ENCODE peak calls at places on chromosomes 6 and 20, in nine cellular contexts. One of them, this sample, is unnamed.

GRCh38 chr20:48717095-48717958 is 110.5 kb downstream of the PREX1 start:
- DNase-seq in A549: no peak
- DNase-seq in Peyer's patch: peak; percentile 64
- DNase-seq in heart right ventricle: no peak
- DNase-seq in AG09309: no peak
- DNase-seq in uterus: no peak
- DNase-seq in IMR-90: no peak
- DNase-seq in cardiac fibroblast: no peak
- DNase-seq in left lung: peak; percentile 28
- DNase-seq in this sample: no peak

GRCh38 chr6:56816393-56816792 is 138.5 kb upstream of the BEND6 start:
- DNase-seq in IMR-90: no peak
- DNase-seq in left lung: no peak
- DNase-seq in AG09309: no peak
- DNase-seq in Peyer's patch: no peak
- DNase-seq in heart right ventricle: no peak
- DNase-seq in cardiac fibroblast: no peak
- DNase-seq in uterus: no peak
- DNase-seq in A549: no peak
- DNase-seq in this sample: no peak

GRCh38 chr6:63448229-63448628 is 124.1 kb upstream of the LOC128125822 start:
- DNase-seq in IMR-90: no peak
- DNase-seq in Peyer's patch: no peak
- DNase-seq in AG09309: no peak
- DNase-seq in cardiac fibroblast: no peak
- DNase-seq in heart right ventricle: no peak
- DNase-seq in uterus: no peak
- DNase-seq in A549: peak; percentile 28
- DNase-seq in left lung: no peak
- DNase-seq in this sample: no peak

GRCh38 chr6:151387581-151387980 is 3.8 kb downstream of the ZBTB2 start:
- DNase-seq in cardiac fibroblast: peak; percentile 45
- DNase-seq in uterus: no peak
- DNase-seq in AG09309: no peak
- DNase-seq in heart right ventricle: no peak
- DNase-seq in IMR-90: peak; percentile 86
- DNase-seq in Peyer's patch: no peak
- DNase-seq in left lung: no peak
- DNase-seq in A549: no peak
- DNase-seq in this sample: no peak

GRCh38 chr20:14498809-14499208 is 161.4 kb upstream of the FLRT3 start:
- DNase-seq in cardiac fibroblast: no peak
- DNase-seq in Peyer's patch: no peak
- DNase-seq in left lung: no peak
- DNase-seq in A549: no peak
- DNase-seq in heart right ventricle: no peak
- DNase-seq in uterus: no peak
- DNase-seq in IMR-90: no peak
- DNase-seq in AG09309: no peak
- DNase-seq in this sample: no peak

GRCh38 chr6:154039231-154039842 is at the start of gene OPRM1:
- DNase-seq in AG09309: no peak
- DNase-seq in heart right ventricle: peak; percentile 24
- DNase-seq in cardiac fibroblast: peak; percentile 31
- DNase-seq in Peyer's patch: no peak
- DNase-seq in A549: no peak
- DNase-seq in left lung: no peak
- DNase-seq in uterus: no peak
- DNase-seq in IMR-90: no peak
- DNase-seq in this sample: peak; percentile 0

GRCh38 chr6:127266892-127267741 is 453 bp downstream of the RNF146 start:
- DNase-seq in left lung: peak; percentile 71
- DNase-seq in A549: peak; percentile 31
- DNase-seq in heart right ventricle: peak; percentile 64
- DNase-seq in uterus: peak; percentile 40
- DNase-seq in AG09309: no peak
- DNase-seq in IMR-90: peak; percentile 32
- DNase-seq in cardiac fibroblast: peak; percentile 59
- DNase-seq in Peyer's patch: peak; percentile 50
- DNase-seq in this sample: no peak

GRCh38 chr6:126526547-126526946 is 186.6 kb downstream of the CENPW start:
- DNase-seq in AG09309: no peak
- DNase-seq in heart right ventricle: no peak
- DNase-seq in IMR-90: no peak
- DNase-seq in Peyer's patch: no peak
- DNase-seq in cardiac fibroblast: no peak
- DNase-seq in uterus: no peak
- DNase-seq in left lung: no peak
- DNase-seq in A549: no peak
- DNase-seq in this sample: no peak

GRCh38 chr20:1001981-1002681 is at the start of gene RSPO4:
- DNase-seq in IMR-90: no peak
- DNase-seq in left lung: no peak
- DNase-seq in A549: no peak
- DNase-seq in AG09309: no peak
- DNase-seq in uterus: no peak
- DNase-seq in heart right ventricle: no peak
- DNase-seq in Peyer's patch: no peak
- DNase-seq in cardiac fibroblast: no peak
- DNase-seq in this sample: no peak

GRCh38 chr20:9068232-9068781 is 580 bp upstream of the PLCB4 start:
- DNase-seq in left lung: no peak
- DNase-seq in cardiac fibroblast: peak; percentile 19
- DNase-seq in Peyer's patch: no peak
- DNase-seq in IMR-90: peak; percentile 41
- DNase-seq in AG09309: no peak
- DNase-seq in heart right ventricle: peak; percentile 72
- DNase-seq in uterus: no peak
- DNase-seq in A549: peak; percentile 75
- DNase-seq in this sample: no peak

GRCh38 chr6:52394251-52394666 is 25.9 kb upstream of the EFHC1 start:
- DNase-seq in heart right ventricle: no peak
- DNase-seq in cardiac fibroblast: no peak
- DNase-seq in left lung: no peak
- DNase-seq in AG09309: no peak
- DNase-seq in uterus: no peak
- DNase-seq in Peyer's patch: no peak
- DNase-seq in A549: no peak
- DNase-seq in IMR-90: no peak
- DNase-seq in this sample: no peak

GRCh38 chr6:2944405-2945068 is 26.8 kb downstream of the SERPINB6 start:
- DNase-seq in Peyer's patch: no peak
- DNase-seq in heart right ventricle: no peak
- DNase-seq in A549: no peak
- DNase-seq in AG09309: no peak
- DNase-seq in uterus: no peak
- DNase-seq in cardiac fibroblast: no peak
- DNase-seq in IMR-90: no peak
- DNase-seq in left lung: no peak
- DNase-seq in this sample: no peak

GRCh38 chr20:53692465-53693067 is 98.9 kb upstream of the ZNF217 start:
- DNase-seq in cardiac fibroblast: peak; percentile 88
- DNase-seq in IMR-90: peak; percentile 86
- DNase-seq in AG09309: peak; percentile 73
- DNase-seq in Peyer's patch: no peak
- DNase-seq in left lung: no peak
- DNase-seq in heart right ventricle: peak; percentile 18
- DNase-seq in uterus: no peak
- DNase-seq in A549: no peak
- DNase-seq in this sample: no peak

GRCh38 chr6:170362121-170362520 is 55.6 kb downstream of the FAM120B start:
- DNase-seq in heart right ventricle: no peak
- DNase-seq in Peyer's patch: no peak
- DNase-seq in A549: no peak
- DNase-seq in AG09309: no peak
- DNase-seq in uterus: no peak
- DNase-seq in IMR-90: no peak
- DNase-seq in cardiac fibroblast: no peak
- DNase-seq in left lung: no peak
- DNase-seq in this sample: no peak
- H3K4me3 ChIP-seq in heart right ventricle: no peak overlapping the region
- H3K4me3 ChIP-seq in Peyer's patch: no peak overlapping the region
- H3K4me3 ChIP-seq in A549: no peak overlapping the region
- H3K4me3 ChIP-seq in AG09309: no peak overlapping the region
- H3K4me3 ChIP-seq in uterus: no peak overlapping the region
- H3K4me3 ChIP-seq in IMR-90: no peak overlapping the region
- H3K4me3 ChIP-seq in cardiac fibroblast: no peak overlapping the region
- H3K4me3 ChIP-seq in left lung: no peak overlapping the region
- H3K4me3 ChIP-seq in this sample: no peak overlapping the region

GRCh38 chr6:136284909-136285308 is 4.7 kb downstream of the BCLAF1 start:
- DNase-seq in uterus: no peak
- DNase-seq in A549: no peak
- DNase-seq in left lung: no peak
- DNase-seq in AG09309: no peak
- DNase-seq in Peyer's patch: no peak
- DNase-seq in heart right ventricle: no peak
- DNase-seq in IMR-90: peak; percentile 77
- DNase-seq in cardiac fibroblast: peak; percentile 33
- DNase-seq in this sample: peak; percentile 3

GRCh38 chr6:136289579-136290405 is at the start of gene BCLAF1:
- DNase-seq in left lung: peak; percentile 100
- DNase-seq in IMR-90: peak; percentile 99
- DNase-seq in A549: peak; percentile 76
- DNase-seq in AG09309: peak; percentile 99
- DNase-seq in Peyer's patch: peak; percentile 100
- DNase-seq in heart right ventricle: peak; percentile 100
- DNase-seq in uterus: peak; percentile 100
- DNase-seq in cardiac fibroblast: peak; percentile 100
- DNase-seq in this sample: peak; percentile 96

GRCh38 chr6:136289327-136289578 is 393 bp downstream of the BCLAF1 start:
- DNase-seq in left lung: peak; percentile 92
- DNase-seq in cardiac fibroblast: peak; percentile 93
- DNase-seq in uterus: peak; percentile 88
- DNase-seq in AG09309: peak; percentile 46
- DNase-seq in Peyer's patch: peak; percentile 88
- DNase-seq in IMR-90: peak; percentile 86
- DNase-seq in A549: peak; percentile 58
- DNase-seq in heart right ventricle: peak; percentile 92
- DNase-seq in this sample: peak; percentile 52

GRCh38 chr6:136290406-136291010 is 862 bp upstream of the BCLAF1 start:
- DNase-seq in IMR-90: peak; percentile 85
- DNase-seq in cardiac fibroblast: peak; percentile 96
- DNase-seq in A549: peak; percentile 35
- DNase-seq in heart right ventricle: peak; percentile 73
- DNase-seq in AG09309: peak; percentile 88
- DNase-seq in Peyer's patch: peak; percentile 71
- DNase-seq in left lung: peak; percentile 74
- DNase-seq in uterus: peak; percentile 79
- DNase-seq in this sample: peak; percentile 20

DNA sequence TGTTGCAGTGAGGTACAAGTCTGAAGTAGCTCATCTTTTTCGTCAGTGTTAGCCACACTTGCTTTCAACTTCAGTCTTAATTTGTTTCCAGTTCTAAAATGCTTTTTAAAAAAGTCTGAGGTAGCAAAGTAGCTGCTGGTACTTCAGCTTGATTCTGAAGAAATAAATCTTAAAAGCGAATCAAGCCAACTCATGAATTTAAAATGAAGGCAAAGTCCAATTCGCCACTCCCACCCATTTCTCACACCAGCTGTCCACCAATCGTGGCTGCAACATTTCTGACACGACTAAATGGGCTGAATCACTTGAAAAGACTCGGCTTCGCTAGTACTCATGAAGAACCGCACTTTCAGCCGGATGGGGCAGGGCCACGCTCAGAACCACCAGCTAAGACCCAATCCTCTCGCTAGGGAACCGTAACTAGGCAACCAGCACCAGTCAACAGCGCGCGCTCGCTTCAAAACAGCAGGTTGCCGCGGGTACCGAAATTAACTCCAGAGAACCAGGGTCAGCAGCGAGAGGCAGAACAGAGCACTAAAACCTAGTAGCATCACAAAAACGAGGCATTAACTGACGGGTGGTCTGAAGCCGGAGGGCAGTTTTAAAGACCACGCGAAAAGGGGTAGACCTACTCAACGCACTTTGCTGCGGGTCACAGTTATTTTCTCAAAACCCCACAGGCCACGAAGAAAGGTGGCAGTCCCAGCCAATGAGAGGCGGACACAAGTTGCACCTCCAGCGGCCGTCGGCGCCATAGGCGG is 900 bp downstream of the BCLAF1 start:
- DNase-seq in cardiac fibroblast: peak; percentile 96
- DNase-seq in left lung: peak; percentile 86
- DNase-seq in uterus: peak; percentile 75
- DNase-seq in IMR-90: peak; percentile 96
- DNase-seq in A549: peak; percentile 52
- DNase-seq in AG09309: peak; percentile 87
- DNase-seq in Peyer's patch: peak; percentile 84
- DNase-seq in heart right ventricle: peak; percentile 64
- DNase-seq in this sample: peak; percentile 44
- TF ChIP-seq CTCF in cardiac fibroblast: peak; percentile 44
- TF ChIP-seq CTCF in left lung: peak; percentile 38
- TF ChIP-seq CTCF in uterus: peak; percentile 18
- TF ChIP-seq CTCF in IMR-90: no peak
- TF ChIP-seq CTCF in A549: no peak
- TF ChIP-seq CTCF in AG09309: no peak
- TF ChIP-seq CTCF in Peyer's patch: peak; percentile 31
- TF ChIP-seq CTCF in heart right ventricle: no peak
- TF ChIP-seq CTCF in this sample: no peak

DNA sequence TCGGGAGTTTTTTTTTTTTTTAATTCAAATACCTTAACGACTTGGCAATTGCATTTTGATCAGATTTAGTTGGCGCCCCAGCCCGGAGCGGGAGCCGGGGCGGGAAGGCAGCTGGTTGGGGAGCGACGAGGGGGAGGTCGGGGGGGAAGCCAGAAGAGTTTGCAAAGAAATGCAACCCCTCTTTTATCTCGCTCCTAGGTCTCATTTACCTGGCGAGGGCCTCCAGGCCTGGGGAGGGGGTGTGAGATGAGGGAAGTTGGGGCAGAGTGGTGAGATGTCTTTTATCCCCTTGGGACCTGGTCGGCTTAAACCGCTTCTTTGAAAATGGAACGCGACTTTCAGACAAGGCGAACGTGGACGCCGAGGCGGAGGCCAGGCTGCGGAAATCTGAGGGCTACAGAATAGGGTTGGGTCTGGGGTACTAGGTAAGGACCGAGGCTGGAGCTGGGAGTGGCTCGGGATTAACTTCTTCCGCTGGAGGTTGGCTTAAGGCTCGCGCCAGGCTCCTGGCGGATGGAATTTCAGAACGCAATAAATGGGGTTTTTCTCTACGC is 40.3 kb downstream of the NCR2 start:
- DNase-seq in AG09309: no peak
- DNase-seq in left lung: no peak
- DNase-seq in cardiac fibroblast: no peak
- DNase-seq in IMR-90: no peak
- DNase-seq in Peyer's patch: no peak
- DNase-seq in heart right ventricle: no peak
- DNase-seq in uterus: no peak
- DNase-seq in A549: no peak
- DNase-seq in this sample: no peak
- H3K4me3 ChIP-seq in AG09309: no peak overlapping the region
- H3K4me3 ChIP-seq in left lung: no peak overlapping the region
- H3K4me3 ChIP-seq in cardiac fibroblast: no peak overlapping the region
- H3K4me3 ChIP-seq in IMR-90: no peak overlapping the region
- H3K4me3 ChIP-seq in Peyer's patch: no peak overlapping the region
- H3K4me3 ChIP-seq in heart right ventricle: peak overlapping the region; percentile 6
- H3K4me3 ChIP-seq in uterus: no peak overlapping the region
- H3K4me3 ChIP-seq in A549: no peak overlapping the region
- H3K4me3 ChIP-seq in this sample: no peak overlapping the region

DNA sequence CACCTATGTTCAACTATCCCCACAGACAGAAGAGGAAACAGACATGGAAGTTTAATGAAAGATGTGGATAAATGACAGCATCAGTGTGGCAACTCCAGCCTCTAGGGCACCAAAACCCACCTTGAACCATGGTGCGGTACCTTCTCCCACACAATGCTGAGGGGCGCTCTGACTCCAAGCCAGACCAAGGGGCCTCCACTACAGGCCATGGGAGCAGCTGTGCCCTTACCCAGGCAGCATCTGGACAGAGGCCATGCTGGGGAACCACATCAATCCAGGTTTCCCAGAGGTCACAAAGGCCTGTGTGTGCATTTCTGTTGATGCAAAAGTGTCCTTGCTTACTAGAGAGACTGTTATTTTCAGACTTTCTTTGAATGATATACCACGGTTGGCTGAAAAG is 4.1 kb downstream of the PRR18 start:
- DNase-seq in left lung: no peak
- DNase-seq in AG09309: no peak
- DNase-seq in Peyer's patch: no peak
- DNase-seq in A549: no peak
- DNase-seq in heart right ventricle: no peak
- DNase-seq in uterus: no peak
- DNase-seq in IMR-90: no peak
- DNase-seq in cardiac fibroblast: no peak
- DNase-seq in this sample: no peak
- TF ChIP-seq CTCF in left lung: no peak
- TF ChIP-seq CTCF in AG09309: no peak
- TF ChIP-seq CTCF in Peyer's patch: no peak
- TF ChIP-seq CTCF in A549: no peak
- TF ChIP-seq CTCF in heart right ventricle: no peak
- TF ChIP-seq CTCF in uterus: no peak
- TF ChIP-seq CTCF in IMR-90: no peak
- TF ChIP-seq CTCF in cardiac fibroblast: no peak
- TF ChIP-seq CTCF in this sample: no peak